ENCODE peak calls at places on chromosomes 2 and 18, in four cellular contexts. Y, E, A and M are unnamed samples.

GRCh38 chr2:112625474-112626114 is 20.1 kb upstream of the SLC20A1 start:
- DNase-seq in Y (no peak), E (no peak), A (no peak), M (no peak)

GRCh38 chr2:158025263-158025996 is 76.2 kb upstream of the UPP2 start:
- DNase-seq in Y (no peak), E (no peak), A (no peak), M (no peak)

GRCh38 chr2:156430978-156431358 is 5.2 kb upstream of the GPD2 start:
- DNase-seq in Y (no peak), E (peak; percentile 74), A (peak; percentile 68), M (no peak)

GRCh38 chr2:53969285-53970094 is 1.3 kb downstream of the PSME4 start:
- DNase-seq in Y (peak; percentile 20), E (peak; percentile 90), A (peak; percentile 72), M (peak; percentile 23)

GRCh38 chr2:61535449-61535848 is 2.7 kb downstream of the XPO1 start:
- DNase-seq in Y (no peak), E (no peak), A (no peak), M (no peak)

GRCh38 chr2:174660984-174661675 is 63.5 kb upstream of the WIPF1 start:
- DNase-seq in Y (no peak), E (no peak), A (no peak), M (no peak)

GRCh38 chr2:138356178-138356577 is 145.4 kb upstream of the SPOPL start:
- DNase-seq in Y (no peak), E (peak; percentile 86), A (no peak), M (no peak)

GRCh38 chr2:8685697-8686358 is 4.0 kb downstream of the ID2 start:
- DNase-seq in Y (peak; percentile 73), E (peak; percentile 47), A (peak; percentile 75), M (peak; percentile 73)

GRCh38 chr18:63974991-63975390 is 5.1 kb downstream of the SERPINB8 start:
- DNase-seq in Y (no peak), E (peak; percentile 60), A (no peak), M (peak; percentile 51)

GRCh38 chr2:36707050-36707449 is 10.5 kb downstream of the VIT start:
- DNase-seq in Y (no peak), E (peak; percentile 57), A (peak; percentile 9), M (no peak)

GRCh38 chr2:205366336-205367060 is 315.8 kb upstream of the NRP2 start:
- DNase-seq in Y (no peak), E (peak; percentile 29), A (no peak), M (no peak)

GRCh38 chr18:76465630-76466409 is 29.2 kb downstream of the ZNF516 start:
- DNase-seq in Y (no peak), E (no peak), A (no peak), M (no peak)

GRCh38 chr2:64080179-64080578 is 61.0 kb upstream of the VPS54 start:
- DNase-seq in Y (no peak), E (no peak), A (peak; percentile 27), M (no peak)

GRCh38 chr18:9615973-9616559 is 1.7 kb upstream of the PPP4R1 start:
- DNase-seq in Y (no peak), E (no peak), A (peak; percentile 63), M (peak; percentile 6)

GRCh38 chr2:237581751-237582746 is 8.5 kb downstream of the RAB17 start:
- DNase-seq in Y (peak; percentile 46), E (no peak), A (peak; percentile 15), M (peak; percentile 89)

GRCh38 chr18:76348267-76349066 is 146.6 kb downstream of the ZNF516 start:
- DNase-seq in Y (no peak), E (no peak), A (no peak), M (no peak)

GRCh38 chr18:71001597-71001996 is 712.8 kb downstream of the SOCS6 start:
- DNase-seq in Y (no peak), E (no peak), A (no peak), M (no peak)

GRCh38 chr2:180980943-180981898 is 816 bp downstream of the UBE2E3 start:
- DNase-seq in Y (peak; percentile 26), E (peak; percentile 47), A (peak; percentile 42), M (peak; percentile 54)

GRCh38 chr2:27683390-27684071 is 19.8 kb downstream of the SLC4A1AP start:
- DNase-seq in Y (peak; percentile 70), E (peak; percentile 94), A (peak; percentile 94), M (peak; percentile 98)

GRCh38 chr2:24228470-24228869 is 53.6 kb downstream of the FAM228A start:
- DNase-seq in Y (no peak), E (peak; percentile 23), A (peak; percentile 24), M (no peak)